ENCODE peak calls at places on chromosome 16, in seven cellular contexts. Y is neural progenitor cell, W is AG10803, Q is cardiac muscle cell, M is adrenal gland, F is colonic mucosa, H is astrocyte. P is an unnamed sample.
A peak's percentile ranks its signal among the peaks of the same experiment; 100 is the strongest.

GRCh38 chr16:68792465-68793324 is 50.6 kb upstream of the TANGO6 start:
- DNase-seq in Y (no peak), W (peak; percentile 55), Q (peak; percentile 93), M (no peak), F (peak; percentile 76), H (peak; percentile 86), P (no peak)

GRCh38 chr16:53968896-53969295 is 264.9 kb downstream of the FTO start:
- DNase-seq in Y (no peak), W (peak; percentile 43), Q (no peak), M (no peak), F (no peak), H (peak; percentile 12), P (no peak)

GRCh38 chr16:14087590-14088154 is 16.6 kb downstream of the MRTFB start:
- DNase-seq in Y (no peak), W (peak; percentile 13), Q (no peak), M (no peak), F (no peak), H (no peak), P (no peak)

GRCh38 chr16:47136101-47136820 is 7.5 kb downstream of the NETO2 start:
- DNase-seq in Y (no peak), W (no peak), Q (peak; percentile 54), M (no peak), F (no peak), H (peak; percentile 76), P (no peak)

GRCh38 chr16:27313422-27314160 is at the start of gene IL4R:
- DNase-seq in Y (peak; percentile 73), W (peak; percentile 88), Q (peak; percentile 95), M (peak; percentile 86), F (peak; percentile 80), H (peak; percentile 69), P (peak; percentile 62)

GRCh38 chr16:76768316-76768715 is 422.7 kb upstream of the MON1B start:
- DNase-seq in Y (no peak), W (no peak), Q (no peak), M (no peak), F (no peak), H (no peak), P (no peak)

GRCh38 chr16:80984124-80984892 is 22.4 kb downstream of the CMC2 start:
- DNase-seq in Y (no peak), W (no peak), Q (no peak), M (no peak), F (no peak), H (no peak), P (no peak)

GRCh38 chr16:17194190-17194780 is 276.5 kb downstream of the XYLT1 start:
- DNase-seq in Y (peak; percentile 82), W (peak; percentile 33), Q (peak; percentile 13), M (peak; percentile 82), F (peak; percentile 61), H (peak; percentile 22), P (peak; percentile 55)

GRCh38 chr16:68385371-68385770 is 62.9 kb downstream of the SMPD3 start:
- DNase-seq in Y (no peak), W (no peak), Q (no peak), M (no peak), F (no peak), H (no peak), P (no peak)

GRCh38 chr16:48956620-48957019 is 325.0 kb downstream of the CBLN1 start:
- DNase-seq in Y (no peak), W (no peak), Q (no peak), M (no peak), F (no peak), H (no peak), P (no peak)

GRCh38 chr16:70740919-70741778 is 55.3 kb upstream of the MTSS2 start:
- DNase-seq in Y (no peak), W (peak; percentile 96), Q (peak; percentile 68), M (no peak), F (no peak), H (peak; percentile 43), P (no peak)

GRCh38 chr16:79599837-79600635 is 501 bp downstream of the MAF start:
- DNase-seq in Y (peak; percentile 91), W (peak; percentile 35), Q (peak; percentile 57), M (peak; percentile 65), F (peak; percentile 32), H (peak; percentile 46), P (peak; percentile 80)

GRCh38 chr16:10806698-10807097 is 11.9 kb downstream of the TVP23A start:
- DNase-seq in Y (no peak), W (no peak), Q (no peak), M (no peak), F (no peak), H (no peak), P (no peak)

GRCh38 chr16:79261461-79261860 is 339.1 kb downstream of the MAF start:
- DNase-seq in Y (peak; percentile 79), W (no peak), Q (no peak), M (peak; percentile 61), F (peak; percentile 41), H (no peak), P (no peak)

GRCh38 chr16:64365448-64365858 is 756.4 kb downstream of the CDH11 start:
- DNase-seq in Y (no peak), W (peak; percentile 31), Q (no peak), M (no peak), F (no peak), H (peak; percentile 34), P (no peak)

GRCh38 chr16:25093208-25094061 is 18.1 kb upstream of the LCMT1 start:
- DNase-seq in Y (no peak), W (no peak), Q (no peak), M (no peak), F (no peak), H (no peak), P (no peak)

GRCh38 chr16:56547120-56547948 is 17.5 kb upstream of the MT4 start:
- DNase-seq in Y (peak; percentile 90), W (peak; percentile 66), Q (peak; percentile 49), M (peak; percentile 54), F (no peak), H (peak; percentile 60), P (no peak)

GRCh38 chr16:25922438-25922837 is 230.7 kb downstream of the HS3ST4 start:
- DNase-seq in Y (no peak), W (no peak), Q (no peak), M (no peak), F (no peak), H (no peak), P (no peak)

GRCh38 chr16:24255446-24256352 is at the start of gene CACNG3:
- DNase-seq in Y (peak; percentile 99), W (peak; percentile 3), Q (peak; percentile 38), M (no peak), F (peak; percentile 31), H (peak; percentile 19), P (no peak)

GRCh38 chr16:49532243-49532870 is 158.8 kb downstream of the C16orf78 start:
- DNase-seq in Y (peak; percentile 59), W (no peak), Q (no peak), M (peak; percentile 81), F (no peak), H (no peak), P (no peak)

GRCh38 chr16:4314532-4315184 is 1.2 kb upstream of the GLIS2 start:
- DNase-seq in Y (peak; percentile 55), W (peak; percentile 56), Q (peak; percentile 59), M (no peak), F (peak; percentile 23), H (peak; percentile 60), P (peak; percentile 77)

GRCh38 chr16:4316103-4316731 is 350 bp downstream of the GLIS2 start:
- DNase-seq in Y (peak; percentile 68), W (no peak), Q (peak; percentile 33), M (no peak), F (no peak), H (no peak), P (no peak)

GRCh38 chr16:4315185-4316102 is at the start of gene GLIS2:
- DNase-seq in Y (peak; percentile 94), W (peak; percentile 83), Q (peak; percentile 92), M (peak; percentile 84), F (peak; percentile 41), H (peak; percentile 73), P (peak; percentile 83)

GRCh38 chr16:4316732-4317461 is 1.0 kb downstream of the GLIS2 start:
- DNase-seq in Y (no peak), W (no peak), Q (no peak), M (no peak), F (peak; percentile 34), H (no peak), P (peak; percentile 71)

DNA sequence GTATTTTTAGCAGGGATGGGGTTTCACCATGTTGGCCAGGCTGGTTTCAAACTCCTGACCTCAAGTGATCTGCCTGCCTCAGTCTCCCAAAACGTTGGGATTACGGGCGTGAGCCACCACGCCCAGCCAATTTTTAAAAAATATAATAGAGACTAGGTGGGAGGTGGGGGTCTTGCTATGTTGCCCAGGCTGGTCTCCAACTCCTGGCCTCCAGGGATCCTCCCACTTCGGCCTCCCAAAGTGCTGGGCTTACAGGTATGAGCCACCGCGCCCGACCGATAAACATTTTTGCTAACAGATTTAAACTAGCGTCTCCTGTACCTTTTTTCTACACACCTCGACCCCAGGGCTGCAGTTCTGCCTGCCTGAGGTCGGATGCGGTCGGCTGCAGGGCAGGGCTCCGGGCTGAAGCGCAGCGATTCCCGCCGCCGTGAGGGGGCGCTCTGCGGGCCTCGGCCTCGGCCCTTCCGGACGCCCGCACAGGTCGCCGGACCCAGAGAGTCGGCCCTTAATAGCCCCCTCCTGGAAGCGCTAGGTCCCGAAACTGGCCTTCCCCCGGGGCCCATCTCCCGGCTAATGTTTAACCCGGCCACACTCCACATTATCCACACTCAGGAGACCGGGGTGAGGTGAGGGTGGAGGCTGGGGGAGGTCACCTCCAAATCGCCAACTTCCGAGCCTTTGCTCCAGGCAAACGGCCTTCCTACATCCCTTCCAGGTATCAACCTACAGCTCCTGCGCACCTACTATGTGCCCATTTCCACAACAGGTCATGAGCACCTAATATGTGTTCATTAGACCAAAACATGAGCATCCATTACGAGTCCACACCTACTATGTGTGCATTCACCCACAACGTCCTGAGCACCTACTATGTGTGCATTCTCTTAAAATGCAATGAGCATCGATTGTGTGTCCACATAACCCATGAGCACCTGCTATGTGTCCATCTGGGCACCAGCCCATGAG is 2.0 kb upstream of the GLIS2 start:
- DNase-seq in Y (peak; percentile 86), W (no peak), Q (peak; percentile 66), M (no peak), F (peak; percentile 39), H (no peak), P (peak; percentile 66)
- H3K4me3 ChIP-seq in Y (no peak overlapping the region), W (no peak overlapping the region), Q (no peak overlapping the region), M (no peak overlapping the region), F (no peak overlapping the region), H (no peak overlapping the region), P (no peak overlapping the region)

DNA sequence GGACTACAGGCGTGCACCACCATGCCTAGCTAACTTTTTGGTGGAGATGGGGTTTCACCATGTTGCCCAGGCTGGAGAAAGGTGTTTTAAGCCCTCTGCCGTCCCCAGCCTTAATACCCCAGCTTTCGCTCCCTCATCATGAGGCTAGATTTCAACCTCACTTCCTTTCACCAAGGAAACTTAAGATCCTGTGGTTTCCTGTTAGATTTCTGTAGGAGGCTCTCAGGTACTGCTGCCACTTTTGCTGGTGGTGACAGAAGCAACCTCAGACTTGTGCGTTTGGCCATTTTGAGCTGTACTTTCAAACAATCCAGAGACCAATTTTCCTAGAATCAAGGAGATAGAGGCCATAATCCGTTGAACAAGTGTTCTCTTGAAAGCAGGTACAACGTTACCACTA is 36.2 kb downstream of the MPHOSPH6 start:
- DNase-seq in Y (no peak), W (no peak), Q (no peak), M (no peak), F (no peak), H (no peak), P (no peak)
- H3K4me3 ChIP-seq in Y (no peak overlapping the region), W (no peak overlapping the region), Q (no peak overlapping the region), M (no peak overlapping the region), F (no peak overlapping the region), H (no peak overlapping the region), P (no peak overlapping the region)

GRCh38 chr16:12122202-12122601 is 145.7 kb downstream of the SNX29 start:
- DNase-seq in Y (no peak), W (no peak), Q (no peak), M (no peak), F (no peak), H (no peak), P (no peak)
- H3K4me3 ChIP-seq in Y (no peak overlapping the region), W (no peak overlapping the region), Q (no peak overlapping the region), M (no peak overlapping the region), F (no peak overlapping the region), H (no peak overlapping the region), P (no peak overlapping the region)

GRCh38 chr16:4748682-4749411 is 14.5 kb downstream of the DNAAF8 start:
- DNase-seq in Y (no peak), W (no peak), Q (no peak), M (no peak), F (no peak), H (no peak), P (no peak)
- H3K4me3 ChIP-seq in Y (no peak overlapping the region), W (no peak overlapping the region), Q (no peak overlapping the region), M (no peak overlapping the region), F (no peak overlapping the region), H (no peak overlapping the region), P (no peak overlapping the region)

P was measured in ovary.